ENCODE peak calls at places on chromosomes 6 and 20, in five cellular contexts. One of them, this sample, is unnamed.

GRCh38 chr20:45918182-45918737 is 6.3 kb upstream of the PLTP start:
- DNase-seq in nucleus accumbens: no peak
- DNase-seq in cardiac muscle cell: peak
- DNase-seq in stimulated activated CD4-positive, alpha-beta T cell treated with anti-CD3 and anti-CD28 coated beads, Interleukin-2, amount 100 ng/mL, for 4 hours: no peak
- DNase-seq in fibroblast of villous mesenchyme: peak
- DNase-seq in this sample: no peak

GRCh38 chr6:89916136-89916920 is 22.1 kb downstream of the GJA10 start:
- DNase-seq in nucleus accumbens: no peak
- DNase-seq in cardiac muscle cell: no peak
- DNase-seq in stimulated activated CD4-positive, alpha-beta T cell treated with anti-CD3 and anti-CD28 coated beads, Interleukin-2, amount 100 ng/mL, for 4 hours: no peak
- DNase-seq in fibroblast of villous mesenchyme: no peak
- DNase-seq in this sample: no peak

GRCh38 chr6:129448965-129449364 is 261.0 kb downstream of the ARHGAP18 start:
- DNase-seq in nucleus accumbens: no peak
- DNase-seq in cardiac muscle cell: no peak
- DNase-seq in stimulated activated CD4-positive, alpha-beta T cell treated with anti-CD3 and anti-CD28 coated beads, Interleukin-2, amount 100 ng/mL, for 4 hours: no peak
- DNase-seq in fibroblast of villous mesenchyme: no peak
- DNase-seq in this sample: no peak

GRCh38 chr20:58959652-58960051 is 21.4 kb upstream of the NELFCD start:
- DNase-seq in nucleus accumbens: no peak
- DNase-seq in cardiac muscle cell: peak
- DNase-seq in stimulated activated CD4-positive, alpha-beta T cell treated with anti-CD3 and anti-CD28 coated beads, Interleukin-2, amount 100 ng/mL, for 4 hours: no peak
- DNase-seq in fibroblast of villous mesenchyme: no peak
- DNase-seq in this sample: no peak

GRCh38 chr6:140245641-140246040 is 871.2 kb upstream of the CITED2 start:
- DNase-seq in nucleus accumbens: no peak
- DNase-seq in cardiac muscle cell: no peak
- DNase-seq in stimulated activated CD4-positive, alpha-beta T cell treated with anti-CD3 and anti-CD28 coated beads, Interleukin-2, amount 100 ng/mL, for 4 hours: no peak
- DNase-seq in fibroblast of villous mesenchyme: no peak
- DNase-seq in this sample: no peak

GRCh38 chr6:35506536-35506935 is 6.2 kb downstream of the TULP1 start:
- DNase-seq in nucleus accumbens: no peak
- DNase-seq in cardiac muscle cell: no peak
- DNase-seq in stimulated activated CD4-positive, alpha-beta T cell treated with anti-CD3 and anti-CD28 coated beads, Interleukin-2, amount 100 ng/mL, for 4 hours: no peak
- DNase-seq in fibroblast of villous mesenchyme: no peak
- DNase-seq in this sample: no peak

GRCh38 chr20:36752582-36752981 is 6.7 kb upstream of the NDRG3 start:
- DNase-seq in nucleus accumbens: no peak
- DNase-seq in cardiac muscle cell: no peak
- DNase-seq in stimulated activated CD4-positive, alpha-beta T cell treated with anti-CD3 and anti-CD28 coated beads, Interleukin-2, amount 100 ng/mL, for 4 hours: no peak
- DNase-seq in fibroblast of villous mesenchyme: no peak
- DNase-seq in this sample: no peak

GRCh38 chr20:44618318-44618731 is 33.2 kb downstream of the ADA start:
- DNase-seq in nucleus accumbens: no peak
- DNase-seq in cardiac muscle cell: no peak
- DNase-seq in stimulated activated CD4-positive, alpha-beta T cell treated with anti-CD3 and anti-CD28 coated beads, Interleukin-2, amount 100 ng/mL, for 4 hours: peak
- DNase-seq in fibroblast of villous mesenchyme: no peak
- DNase-seq in this sample: no peak

GRCh38 chr20:43456809-43457639 is 672 bp upstream of the SRSF6 start:
- DNase-seq in nucleus accumbens: peak
- DNase-seq in cardiac muscle cell: peak
- DNase-seq in stimulated activated CD4-positive, alpha-beta T cell treated with anti-CD3 and anti-CD28 coated beads, Interleukin-2, amount 100 ng/mL, for 4 hours: peak
- DNase-seq in fibroblast of villous mesenchyme: peak
- DNase-seq in this sample: peak

This sample was measured in T-helper 22 cell.